ENCODE peak calls at places on chromosomes 12 and 14, in nine cellular contexts. One of them, this sample, is unnamed.
A peak's percentile ranks its signal among the peaks of the same experiment; 100 is the strongest.

GRCh38 chr12:45991289-45992249 is 1.2 kb upstream of the SCAF11 start:
- DNase-seq in progenitor cell of endocrine pancreas: peak; percentile 42
- DNase-seq in stimulated activated CD4-positive, alpha-beta T cell treated with anti-CD3 and anti-CD28 coated beads, Interleukin-15, amount 100 ng/mL, for 1 hour: peak; percentile 42
- DNase-seq in pancreas: peak; percentile 75
- DNase-seq in cardiac septum: peak; percentile 92
- DNase-seq in Karpas-422: peak; percentile 83
- DNase-seq in stimulated activated CD8-positive, alpha-beta memory T cell treated with anti-CD3 and anti-CD28 coated beads, Interleukin-4, amount 100 ng/mL, for 48 hours: peak; percentile 83
- DNase-seq in endodermal cell: peak; percentile 91
- DNase-seq in D341Med: peak; percentile 82
- DNase-seq in this sample: peak; percentile 95

GRCh38 chr14:67359319-67359774 is 257 bp downstream of the ATP6V1D start:
- DNase-seq in progenitor cell of endocrine pancreas: peak; percentile 10
- DNase-seq in stimulated activated CD4-positive, alpha-beta T cell treated with anti-CD3 and anti-CD28 coated beads, Interleukin-15, amount 100 ng/mL, for 1 hour: no peak
- DNase-seq in pancreas: no peak
- DNase-seq in cardiac septum: no peak
- DNase-seq in Karpas-422: peak; percentile 47
- DNase-seq in stimulated activated CD8-positive, alpha-beta memory T cell treated with anti-CD3 and anti-CD28 coated beads, Interleukin-4, amount 100 ng/mL, for 48 hours: peak; percentile 27
- DNase-seq in endodermal cell: no peak
- DNase-seq in D341Med: no peak
- DNase-seq in this sample: no peak

GRCh38 chr14:65926504-65926903 is 514.0 kb downstream of the FUT8 start:
- DNase-seq in progenitor cell of endocrine pancreas: no peak
- DNase-seq in stimulated activated CD4-positive, alpha-beta T cell treated with anti-CD3 and anti-CD28 coated beads, Interleukin-15, amount 100 ng/mL, for 1 hour: no peak
- DNase-seq in pancreas: no peak
- DNase-seq in cardiac septum: no peak
- DNase-seq in Karpas-422: peak; percentile 63
- DNase-seq in stimulated activated CD8-positive, alpha-beta memory T cell treated with anti-CD3 and anti-CD28 coated beads, Interleukin-4, amount 100 ng/mL, for 48 hours: no peak
- DNase-seq in endodermal cell: peak; percentile 84
- DNase-seq in D341Med: no peak
- DNase-seq in this sample: no peak

GRCh38 chr14:31937730-31938346 is 139.3 kb upstream of the ARHGAP5 start:
- DNase-seq in progenitor cell of endocrine pancreas: no peak
- DNase-seq in stimulated activated CD4-positive, alpha-beta T cell treated with anti-CD3 and anti-CD28 coated beads, Interleukin-15, amount 100 ng/mL, for 1 hour: peak; percentile 26
- DNase-seq in pancreas: no peak
- DNase-seq in cardiac septum: no peak
- DNase-seq in Karpas-422: peak; percentile 56
- DNase-seq in stimulated activated CD8-positive, alpha-beta memory T cell treated with anti-CD3 and anti-CD28 coated beads, Interleukin-4, amount 100 ng/mL, for 48 hours: peak; percentile 77
- DNase-seq in endodermal cell: peak; percentile 61
- DNase-seq in D341Med: no peak
- DNase-seq in this sample: peak; percentile 46

GRCh38 chr14:54597795-54598443 is 31.0 kb downstream of the SAMD4A start:
- DNase-seq in progenitor cell of endocrine pancreas: no peak
- DNase-seq in stimulated activated CD4-positive, alpha-beta T cell treated with anti-CD3 and anti-CD28 coated beads, Interleukin-15, amount 100 ng/mL, for 1 hour: no peak
- DNase-seq in pancreas: no peak
- DNase-seq in cardiac septum: no peak
- DNase-seq in Karpas-422: no peak
- DNase-seq in stimulated activated CD8-positive, alpha-beta memory T cell treated with anti-CD3 and anti-CD28 coated beads, Interleukin-4, amount 100 ng/mL, for 48 hours: no peak
- DNase-seq in endodermal cell: no peak
- DNase-seq in D341Med: no peak
- DNase-seq in this sample: no peak

GRCh38 chr14:72186461-72187035 is 254.3 kb downstream of the RGS6 start:
- DNase-seq in progenitor cell of endocrine pancreas: no peak
- DNase-seq in stimulated activated CD4-positive, alpha-beta T cell treated with anti-CD3 and anti-CD28 coated beads, Interleukin-15, amount 100 ng/mL, for 1 hour: no peak
- DNase-seq in pancreas: no peak
- DNase-seq in cardiac septum: no peak
- DNase-seq in Karpas-422: no peak
- DNase-seq in stimulated activated CD8-positive, alpha-beta memory T cell treated with anti-CD3 and anti-CD28 coated beads, Interleukin-4, amount 100 ng/mL, for 48 hours: no peak
- DNase-seq in endodermal cell: no peak
- DNase-seq in D341Med: no peak
- DNase-seq in this sample: no peak

GRCh38 chr14:94628578-94628977 is 16.4 kb downstream of the SERPINA3 start:
- DNase-seq in progenitor cell of endocrine pancreas: no peak
- DNase-seq in stimulated activated CD4-positive, alpha-beta T cell treated with anti-CD3 and anti-CD28 coated beads, Interleukin-15, amount 100 ng/mL, for 1 hour: no peak
- DNase-seq in pancreas: no peak
- DNase-seq in cardiac septum: no peak
- DNase-seq in Karpas-422: no peak
- DNase-seq in stimulated activated CD8-positive, alpha-beta memory T cell treated with anti-CD3 and anti-CD28 coated beads, Interleukin-4, amount 100 ng/mL, for 48 hours: no peak
- DNase-seq in endodermal cell: no peak
- DNase-seq in D341Med: no peak
- DNase-seq in this sample: no peak

GRCh38 chr12:62291888-62292760 is 31.9 kb downstream of the USP15 start:
- DNase-seq in progenitor cell of endocrine pancreas: no peak
- DNase-seq in stimulated activated CD4-positive, alpha-beta T cell treated with anti-CD3 and anti-CD28 coated beads, Interleukin-15, amount 100 ng/mL, for 1 hour: no peak
- DNase-seq in pancreas: no peak
- DNase-seq in cardiac septum: no peak
- DNase-seq in Karpas-422: no peak
- DNase-seq in stimulated activated CD8-positive, alpha-beta memory T cell treated with anti-CD3 and anti-CD28 coated beads, Interleukin-4, amount 100 ng/mL, for 48 hours: peak; percentile 44
- DNase-seq in endodermal cell: peak; percentile 60
- DNase-seq in D341Med: peak; percentile 46
- DNase-seq in this sample: no peak

GRCh38 chr12:20557076-20557475 is 138.1 kb upstream of the SLCO1C1 start:
- DNase-seq in progenitor cell of endocrine pancreas: no peak
- DNase-seq in stimulated activated CD4-positive, alpha-beta T cell treated with anti-CD3 and anti-CD28 coated beads, Interleukin-15, amount 100 ng/mL, for 1 hour: no peak
- DNase-seq in pancreas: no peak
- DNase-seq in cardiac septum: no peak
- DNase-seq in Karpas-422: no peak
- DNase-seq in stimulated activated CD8-positive, alpha-beta memory T cell treated with anti-CD3 and anti-CD28 coated beads, Interleukin-4, amount 100 ng/mL, for 48 hours: no peak
- DNase-seq in endodermal cell: no peak
- DNase-seq in D341Med: no peak
- DNase-seq in this sample: no peak

GRCh38 chr12:50725011-50725899 is 38.6 kb upstream of the ATF1 start:
- DNase-seq in progenitor cell of endocrine pancreas: no peak
- DNase-seq in stimulated activated CD4-positive, alpha-beta T cell treated with anti-CD3 and anti-CD28 coated beads, Interleukin-15, amount 100 ng/mL, for 1 hour: no peak
- DNase-seq in pancreas: no peak
- DNase-seq in cardiac septum: no peak
- DNase-seq in Karpas-422: no peak
- DNase-seq in stimulated activated CD8-positive, alpha-beta memory T cell treated with anti-CD3 and anti-CD28 coated beads, Interleukin-4, amount 100 ng/mL, for 48 hours: no peak
- DNase-seq in endodermal cell: no peak
- DNase-seq in D341Med: no peak
- DNase-seq in this sample: no peak

GRCh38 chr14:30443368-30444007 is 115.5 kb upstream of the G2E3 start:
- DNase-seq in progenitor cell of endocrine pancreas: no peak
- DNase-seq in stimulated activated CD4-positive, alpha-beta T cell treated with anti-CD3 and anti-CD28 coated beads, Interleukin-15, amount 100 ng/mL, for 1 hour: no peak
- DNase-seq in pancreas: no peak
- DNase-seq in cardiac septum: no peak
- DNase-seq in Karpas-422: peak; percentile 78
- DNase-seq in stimulated activated CD8-positive, alpha-beta memory T cell treated with anti-CD3 and anti-CD28 coated beads, Interleukin-4, amount 100 ng/mL, for 48 hours: no peak
- DNase-seq in endodermal cell: no peak
- DNase-seq in D341Med: peak; percentile 32
- DNase-seq in this sample: peak; percentile 62

GRCh38 chr12:48988030-48988649 is 10.0 kb downstream of the WNT1 start:
- DNase-seq in progenitor cell of endocrine pancreas: peak; percentile 66
- DNase-seq in stimulated activated CD4-positive, alpha-beta T cell treated with anti-CD3 and anti-CD28 coated beads, Interleukin-15, amount 100 ng/mL, for 1 hour: peak; percentile 54
- DNase-seq in pancreas: no peak
- DNase-seq in cardiac septum: peak; percentile 90
- DNase-seq in Karpas-422: peak; percentile 87
- DNase-seq in stimulated activated CD8-positive, alpha-beta memory T cell treated with anti-CD3 and anti-CD28 coated beads, Interleukin-4, amount 100 ng/mL, for 48 hours: peak; percentile 94
- DNase-seq in endodermal cell: peak; percentile 99
- DNase-seq in D341Med: peak; percentile 74
- DNase-seq in this sample: peak; percentile 84

GRCh38 chr12:102567031-102567985 is 86.9 kb upstream of the IGF1 start:
- DNase-seq in progenitor cell of endocrine pancreas: no peak
- DNase-seq in stimulated activated CD4-positive, alpha-beta T cell treated with anti-CD3 and anti-CD28 coated beads, Interleukin-15, amount 100 ng/mL, for 1 hour: no peak
- DNase-seq in pancreas: no peak
- DNase-seq in cardiac septum: no peak
- DNase-seq in Karpas-422: no peak
- DNase-seq in stimulated activated CD8-positive, alpha-beta memory T cell treated with anti-CD3 and anti-CD28 coated beads, Interleukin-4, amount 100 ng/mL, for 48 hours: no peak
- DNase-seq in endodermal cell: no peak
- DNase-seq in D341Med: no peak
- DNase-seq in this sample: no peak

GRCh38 chr12:123782997-123783792 is 21.1 kb downstream of the DNAH10 start:
- DNase-seq in progenitor cell of endocrine pancreas: no peak
- DNase-seq in stimulated activated CD4-positive, alpha-beta T cell treated with anti-CD3 and anti-CD28 coated beads, Interleukin-15, amount 100 ng/mL, for 1 hour: no peak
- DNase-seq in pancreas: no peak
- DNase-seq in cardiac septum: no peak
- DNase-seq in Karpas-422: no peak
- DNase-seq in stimulated activated CD8-positive, alpha-beta memory T cell treated with anti-CD3 and anti-CD28 coated beads, Interleukin-4, amount 100 ng/mL, for 48 hours: no peak
- DNase-seq in endodermal cell: no peak
- DNase-seq in D341Med: no peak
- DNase-seq in this sample: no peak

GRCh38 chr12:50400104-50400637 is 514 bp upstream of the LARP4 start:
- DNase-seq in progenitor cell of endocrine pancreas: no peak
- DNase-seq in stimulated activated CD4-positive, alpha-beta T cell treated with anti-CD3 and anti-CD28 coated beads, Interleukin-15, amount 100 ng/mL, for 1 hour: no peak
- DNase-seq in pancreas: no peak
- DNase-seq in cardiac septum: no peak
- DNase-seq in Karpas-422: peak; percentile 82
- DNase-seq in stimulated activated CD8-positive, alpha-beta memory T cell treated with anti-CD3 and anti-CD28 coated beads, Interleukin-4, amount 100 ng/mL, for 48 hours: no peak
- DNase-seq in endodermal cell: no peak
- DNase-seq in D341Med: peak; percentile 36
- DNase-seq in this sample: peak; percentile 82

GRCh38 chr12:52650520-52651081 is 1.4 kb downstream of the KRT2 start:
- DNase-seq in progenitor cell of endocrine pancreas: no peak
- DNase-seq in stimulated activated CD4-positive, alpha-beta T cell treated with anti-CD3 and anti-CD28 coated beads, Interleukin-15, amount 100 ng/mL, for 1 hour: no peak
- DNase-seq in pancreas: no peak
- DNase-seq in cardiac septum: no peak
- DNase-seq in Karpas-422: no peak
- DNase-seq in stimulated activated CD8-positive, alpha-beta memory T cell treated with anti-CD3 and anti-CD28 coated beads, Interleukin-4, amount 100 ng/mL, for 48 hours: peak; percentile 18
- DNase-seq in endodermal cell: peak; percentile 44
- DNase-seq in D341Med: no peak
- DNase-seq in this sample: no peak

GRCh38 chr12:53750812-53751335 is 905 bp downstream of the CISTR start:
- DNase-seq in progenitor cell of endocrine pancreas: no peak
- DNase-seq in stimulated activated CD4-positive, alpha-beta T cell treated with anti-CD3 and anti-CD28 coated beads, Interleukin-15, amount 100 ng/mL, for 1 hour: no peak
- DNase-seq in pancreas: no peak
- DNase-seq in cardiac septum: no peak
- DNase-seq in Karpas-422: peak; percentile 72
- DNase-seq in stimulated activated CD8-positive, alpha-beta memory T cell treated with anti-CD3 and anti-CD28 coated beads, Interleukin-4, amount 100 ng/mL, for 48 hours: peak; percentile 30
- DNase-seq in endodermal cell: peak; percentile 83
- DNase-seq in D341Med: no peak
- DNase-seq in this sample: no peak

GRCh38 chr14:96671218-96671617 is 126.0 kb upstream of the VRK1 start:
- DNase-seq in progenitor cell of endocrine pancreas: no peak
- DNase-seq in stimulated activated CD4-positive, alpha-beta T cell treated with anti-CD3 and anti-CD28 coated beads, Interleukin-15, amount 100 ng/mL, for 1 hour: no peak
- DNase-seq in pancreas: no peak
- DNase-seq in cardiac septum: no peak
- DNase-seq in Karpas-422: peak; percentile 65
- DNase-seq in stimulated activated CD8-positive, alpha-beta memory T cell treated with anti-CD3 and anti-CD28 coated beads, Interleukin-4, amount 100 ng/mL, for 48 hours: no peak
- DNase-seq in endodermal cell: no peak
- DNase-seq in D341Med: no peak
- DNase-seq in this sample: no peak

GRCh38 chr14:69766984-69767368 is at the start of gene SRSF5:
- DNase-seq in progenitor cell of endocrine pancreas: peak; percentile 86
- DNase-seq in stimulated activated CD4-positive, alpha-beta T cell treated with anti-CD3 and anti-CD28 coated beads, Interleukin-15, amount 100 ng/mL, for 1 hour: peak; percentile 86
- DNase-seq in pancreas: peak; percentile 94
- DNase-seq in cardiac septum: peak; percentile 99
- DNase-seq in Karpas-422: peak; percentile 99
- DNase-seq in stimulated activated CD8-positive, alpha-beta memory T cell treated with anti-CD3 and anti-CD28 coated beads, Interleukin-4, amount 100 ng/mL, for 48 hours: peak; percentile 96
- DNase-seq in endodermal cell: peak; percentile 97
- DNase-seq in D341Med: peak; percentile 93
- DNase-seq in this sample: peak; percentile 97

GRCh38 chr14:74141703-74142102 is 56.9 kb downstream of the LIN52 start:
- DNase-seq in progenitor cell of endocrine pancreas: no peak
- DNase-seq in stimulated activated CD4-positive, alpha-beta T cell treated with anti-CD3 and anti-CD28 coated beads, Interleukin-15, amount 100 ng/mL, for 1 hour: no peak
- DNase-seq in pancreas: no peak
- DNase-seq in cardiac septum: no peak
- DNase-seq in Karpas-422: no peak
- DNase-seq in stimulated activated CD8-positive, alpha-beta memory T cell treated with anti-CD3 and anti-CD28 coated beads, Interleukin-4, amount 100 ng/mL, for 48 hours: no peak
- DNase-seq in endodermal cell: no peak
- DNase-seq in D341Med: no peak
- DNase-seq in this sample: no peak

GRCh38 chr12:79016181-79016580 is 151.6 kb downstream of the SYT1 start:
- DNase-seq in progenitor cell of endocrine pancreas: no peak
- DNase-seq in stimulated activated CD4-positive, alpha-beta T cell treated with anti-CD3 and anti-CD28 coated beads, Interleukin-15, amount 100 ng/mL, for 1 hour: no peak
- DNase-seq in pancreas: no peak
- DNase-seq in cardiac septum: no peak
- DNase-seq in Karpas-422: no peak
- DNase-seq in stimulated activated CD8-positive, alpha-beta memory T cell treated with anti-CD3 and anti-CD28 coated beads, Interleukin-4, amount 100 ng/mL, for 48 hours: no peak
- DNase-seq in endodermal cell: no peak
- DNase-seq in D341Med: no peak
- DNase-seq in this sample: no peak

GRCh38 chr14:33908540-33909223 is 42.2 kb downstream of the EGLN3 start:
- DNase-seq in progenitor cell of endocrine pancreas: no peak
- DNase-seq in stimulated activated CD4-positive, alpha-beta T cell treated with anti-CD3 and anti-CD28 coated beads, Interleukin-15, amount 100 ng/mL, for 1 hour: no peak
- DNase-seq in pancreas: no peak
- DNase-seq in cardiac septum: no peak
- DNase-seq in Karpas-422: peak; percentile 80
- DNase-seq in stimulated activated CD8-positive, alpha-beta memory T cell treated with anti-CD3 and anti-CD28 coated beads, Interleukin-4, amount 100 ng/mL, for 48 hours: no peak
- DNase-seq in endodermal cell: no peak
- DNase-seq in D341Med: no peak
- DNase-seq in this sample: no peak

GRCh38 chr12:10722502-10722904 is 620 bp downstream of the YBX3 start:
- DNase-seq in progenitor cell of endocrine pancreas: peak; percentile 52
- DNase-seq in stimulated activated CD4-positive, alpha-beta T cell treated with anti-CD3 and anti-CD28 coated beads, Interleukin-15, amount 100 ng/mL, for 1 hour: peak; percentile 44
- DNase-seq in pancreas: no peak
- DNase-seq in cardiac septum: peak; percentile 77
- DNase-seq in Karpas-422: no peak
- DNase-seq in stimulated activated CD8-positive, alpha-beta memory T cell treated with anti-CD3 and anti-CD28 coated beads, Interleukin-4, amount 100 ng/mL, for 48 hours: peak; percentile 71
- DNase-seq in endodermal cell: peak; percentile 87
- DNase-seq in D341Med: peak; percentile 85
- DNase-seq in this sample: peak; percentile 84

GRCh38 chr14:67440513-67440912 is 28.5 kb upstream of the PLEK2 start:
- DNase-seq in progenitor cell of endocrine pancreas: no peak
- DNase-seq in stimulated activated CD4-positive, alpha-beta T cell treated with anti-CD3 and anti-CD28 coated beads, Interleukin-15, amount 100 ng/mL, for 1 hour: no peak
- DNase-seq in pancreas: peak; percentile 43
- DNase-seq in cardiac septum: no peak
- DNase-seq in Karpas-422: no peak
- DNase-seq in stimulated activated CD8-positive, alpha-beta memory T cell treated with anti-CD3 and anti-CD28 coated beads, Interleukin-4, amount 100 ng/mL, for 48 hours: no peak
- DNase-seq in endodermal cell: no peak
- DNase-seq in D341Med: no peak
- DNase-seq in this sample: no peak

GRCh38 chr12:80655751-80656150 is 51.7 kb upstream of the MYF6 start:
- DNase-seq in progenitor cell of endocrine pancreas: no peak
- DNase-seq in stimulated activated CD4-positive, alpha-beta T cell treated with anti-CD3 and anti-CD28 coated beads, Interleukin-15, amount 100 ng/mL, for 1 hour: no peak
- DNase-seq in pancreas: no peak
- DNase-seq in cardiac septum: no peak
- DNase-seq in Karpas-422: no peak
- DNase-seq in stimulated activated CD8-positive, alpha-beta memory T cell treated with anti-CD3 and anti-CD28 coated beads, Interleukin-4, amount 100 ng/mL, for 48 hours: no peak
- DNase-seq in endodermal cell: no peak
- DNase-seq in D341Med: no peak
- DNase-seq in this sample: no peak

GRCh38 chr14:61435563-61436337 is 114.4 kb downstream of the PRKCH start:
- DNase-seq in progenitor cell of endocrine pancreas: no peak
- DNase-seq in stimulated activated CD4-positive, alpha-beta T cell treated with anti-CD3 and anti-CD28 coated beads, Interleukin-15, amount 100 ng/mL, for 1 hour: no peak
- DNase-seq in pancreas: no peak
- DNase-seq in cardiac septum: no peak
- DNase-seq in Karpas-422: no peak
- DNase-seq in stimulated activated CD8-positive, alpha-beta memory T cell treated with anti-CD3 and anti-CD28 coated beads, Interleukin-4, amount 100 ng/mL, for 48 hours: no peak
- DNase-seq in endodermal cell: no peak
- DNase-seq in D341Med: no peak
- DNase-seq in this sample: no peak

GRCh38 chr14:52840916-52841315 is 49.5 kb upstream of the GNPNAT1 start:
- DNase-seq in progenitor cell of endocrine pancreas: no peak
- DNase-seq in stimulated activated CD4-positive, alpha-beta T cell treated with anti-CD3 and anti-CD28 coated beads, Interleukin-15, amount 100 ng/mL, for 1 hour: no peak
- DNase-seq in pancreas: no peak
- DNase-seq in cardiac septum: no peak
- DNase-seq in Karpas-422: no peak
- DNase-seq in stimulated activated CD8-positive, alpha-beta memory T cell treated with anti-CD3 and anti-CD28 coated beads, Interleukin-4, amount 100 ng/mL, for 48 hours: no peak
- DNase-seq in endodermal cell: no peak
- DNase-seq in D341Med: no peak
- DNase-seq in this sample: peak; percentile 16

GRCh38 chr12:85825751-85826150 is 10.5 kb downstream of the RASSF9 start:
- DNase-seq in progenitor cell of endocrine pancreas: no peak
- DNase-seq in stimulated activated CD4-positive, alpha-beta T cell treated with anti-CD3 and anti-CD28 coated beads, Interleukin-15, amount 100 ng/mL, for 1 hour: no peak
- DNase-seq in pancreas: no peak
- DNase-seq in cardiac septum: no peak
- DNase-seq in Karpas-422: no peak
- DNase-seq in stimulated activated CD8-positive, alpha-beta memory T cell treated with anti-CD3 and anti-CD28 coated beads, Interleukin-4, amount 100 ng/mL, for 48 hours: no peak
- DNase-seq in endodermal cell: no peak
- DNase-seq in D341Med: no peak
- DNase-seq in this sample: no peak

GRCh38 chr12:59322473-59322872 is 273.4 kb upstream of the SLC16A7 start:
- DNase-seq in progenitor cell of endocrine pancreas: no peak
- DNase-seq in stimulated activated CD4-positive, alpha-beta T cell treated with anti-CD3 and anti-CD28 coated beads, Interleukin-15, amount 100 ng/mL, for 1 hour: no peak
- DNase-seq in pancreas: no peak
- DNase-seq in cardiac septum: no peak
- DNase-seq in Karpas-422: no peak
- DNase-seq in stimulated activated CD8-positive, alpha-beta memory T cell treated with anti-CD3 and anti-CD28 coated beads, Interleukin-4, amount 100 ng/mL, for 48 hours: no peak
- DNase-seq in endodermal cell: peak; percentile 54
- DNase-seq in D341Med: peak; percentile 15
- DNase-seq in this sample: no peak

GRCh38 chr12:25040593-25040992 is 91.7 kb upstream of the BCAT1 start:
- DNase-seq in progenitor cell of endocrine pancreas: no peak
- DNase-seq in stimulated activated CD4-positive, alpha-beta T cell treated with anti-CD3 and anti-CD28 coated beads, Interleukin-15, amount 100 ng/mL, for 1 hour: no peak
- DNase-seq in pancreas: no peak
- DNase-seq in cardiac septum: no peak
- DNase-seq in Karpas-422: no peak
- DNase-seq in stimulated activated CD8-positive, alpha-beta memory T cell treated with anti-CD3 and anti-CD28 coated beads, Interleukin-4, amount 100 ng/mL, for 48 hours: no peak
- DNase-seq in endodermal cell: no peak
- DNase-seq in D341Med: no peak
- DNase-seq in this sample: no peak

GRCh38 chr14:91354979-91355685 is 62.5 kb downstream of the CCDC88C start:
- DNase-seq in progenitor cell of endocrine pancreas: peak; percentile 33
- DNase-seq in stimulated activated CD4-positive, alpha-beta T cell treated with anti-CD3 and anti-CD28 coated beads, Interleukin-15, amount 100 ng/mL, for 1 hour: peak; percentile 50
- DNase-seq in pancreas: no peak
- DNase-seq in cardiac septum: no peak
- DNase-seq in Karpas-422: peak; percentile 91
- DNase-seq in stimulated activated CD8-positive, alpha-beta memory T cell treated with anti-CD3 and anti-CD28 coated beads, Interleukin-4, amount 100 ng/mL, for 48 hours: peak; percentile 74
- DNase-seq in endodermal cell: peak; percentile 93
- DNase-seq in D341Med: peak; percentile 75
- DNase-seq in this sample: no peak

This sample was measured in OCI-M1.